ENCODE peak calls at places on chromosomes 2 and 18, in nine cellular contexts. G, P, L, S, H, Z, N, V and X are unnamed samples.

GRCh38 chr2:74491671-74492544 is 7.5 kb downstream of the LBX2 start:
- DNase-seq in L (peak; percentile 28), V (no peak), Z (no peak), S (no peak), G (no peak), P (no peak), N (no peak), H (peak; percentile 85), X (no peak)

GRCh38 chr2:17593841-17594482 is 53.5 kb downstream of the VSNL1 start:
- DNase-seq in P (no peak), S (no peak), N (no peak), L (no peak), V (no peak), G (no peak), H (no peak), Z (no peak), X (no peak)

GRCh38 chr18:627211-627610 is 30.2 kb upstream of the TYMS start:
- DNase-seq in H (no peak), G (no peak), N (no peak), P (no peak), Z (no peak), S (no peak), L (no peak), V (no peak), X (no peak)

GRCh38 chr2:128310761-128311160 is 7.9 kb downstream of the HS6ST1 start:
- DNase-seq in N (peak; percentile 19), V (no peak), L (peak; percentile 18), G (peak; percentile 60), P (peak; percentile 3), S (no peak), H (no peak), Z (peak; percentile 45), X (no peak)

GRCh38 chr2:202172439-202173191 is 65.8 kb downstream of the SUMO1 start:
- DNase-seq in H (no peak), G (no peak), N (no peak), V (no peak), L (no peak), Z (no peak), S (no peak), P (no peak), X (no peak)

GRCh38 chr2:224287533-224287932 is 114.4 kb downstream of the FAM124B start:
- DNase-seq in N (no peak), V (no peak), S (no peak), G (no peak), P (no peak), Z (no peak), H (no peak), L (no peak), X (no peak)

GRCh38 chr18:12015697-12016062 is 34.4 kb downstream of the IMPA2 start:
- DNase-seq in P (peak; percentile 72), L (peak; percentile 87), N (no peak), H (peak; percentile 89), V (peak; percentile 73), G (peak; percentile 90), Z (peak; percentile 87), S (no peak), X (no peak)

GRCh38 chr2:16584824-16585546 is 80.6 kb downstream of the CYRIA start:
- DNase-seq in G (no peak), H (no peak), P (no peak), N (no peak), V (no peak), L (no peak), Z (no peak), S (no peak), X (no peak)

GRCh38 chr2:217186565-217187218 is 326.8 kb upstream of the TNP1 start:
- DNase-seq in P (peak; percentile 26), G (peak; percentile 89), H (no peak), V (no peak), S (no peak), L (no peak), Z (peak; percentile 50), N (no peak), X (no peak)

GRCh38 chr2:241799522-241800197 is 9.3 kb upstream of the NEU4 start:
- DNase-seq in Z (peak; percentile 25), V (no peak), N (peak; percentile 27), G (no peak), S (no peak), L (peak; percentile 32), P (no peak), H (no peak), X (no peak)

GRCh38 chr2:236790991-236791390 is 221.4 kb downstream of the ACKR3 start:
- DNase-seq in L (no peak), N (peak; percentile 46), S (no peak), P (no peak), H (no peak), Z (no peak), G (no peak), V (no peak), X (no peak)

GRCh38 chr2:236795176-236795860 is 225.7 kb downstream of the ACKR3 start:
- DNase-seq in G (no peak), Z (no peak), L (no peak), V (no peak), N (no peak), H (no peak), S (no peak), P (no peak), X (no peak)

GRCh38 chr2:236794074-236794473 is 224.4 kb downstream of the ACKR3 start:
- DNase-seq in S (no peak), L (no peak), G (no peak), V (no peak), Z (no peak), P (no peak), N (no peak), H (no peak), X (no peak)

GRCh38 chr2:236794558-236794957 is 224.9 kb downstream of the ACKR3 start:
- DNase-seq in S (no peak), N (no peak), H (no peak), Z (no peak), P (no peak), L (no peak), V (no peak), G (no peak), X (no peak)

DNA sequence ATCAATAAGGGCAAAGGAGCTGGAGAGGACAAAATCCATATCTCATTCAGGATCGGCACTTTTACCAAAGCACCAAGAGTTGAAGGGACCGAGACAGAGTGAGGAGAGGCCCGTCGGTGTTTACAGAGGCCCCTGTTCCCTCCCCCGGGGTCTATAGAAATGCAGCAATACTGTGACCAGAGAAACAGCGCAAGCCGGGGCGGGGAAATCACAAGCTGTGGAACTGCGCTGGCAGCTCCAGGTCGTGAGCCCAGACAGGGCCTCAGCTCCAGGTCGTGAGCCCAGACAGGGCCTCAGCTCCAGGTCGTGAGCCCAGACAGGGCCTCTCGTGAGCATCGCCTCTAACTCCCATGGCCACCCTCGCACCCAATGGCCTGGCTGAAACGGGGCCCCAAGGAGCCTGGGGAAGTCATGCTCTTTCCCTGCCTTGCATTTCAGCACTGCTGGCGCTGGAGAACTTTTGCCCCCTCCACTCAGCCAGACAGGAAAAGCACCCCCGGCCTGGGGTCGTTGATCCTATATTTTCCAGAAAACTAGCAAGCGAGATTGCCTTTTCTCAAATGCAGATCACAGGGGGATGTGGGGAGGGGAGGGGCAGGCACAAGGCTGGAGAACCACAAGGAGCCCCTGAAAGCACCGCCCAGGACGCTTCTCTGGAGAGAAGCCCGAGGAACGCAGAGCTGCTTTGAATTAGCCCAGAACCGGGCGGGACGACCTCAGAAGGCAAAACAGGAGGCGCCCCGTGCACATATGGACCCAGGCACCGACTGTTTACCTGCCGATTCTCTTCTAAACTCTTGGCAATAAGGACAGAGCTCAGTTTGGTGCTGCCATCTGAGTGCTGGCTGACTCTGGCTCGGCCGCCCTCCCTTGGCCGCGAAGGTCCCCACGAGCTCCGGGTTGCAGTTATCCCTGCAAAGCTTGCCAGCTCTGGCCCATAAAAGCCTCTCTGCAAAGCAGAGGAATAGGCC is 223.7 kb downstream of the ACKR3 start:
- DNase-seq in G (no peak), L (no peak), Z (no peak), P (no peak), S (no peak), V (no peak), H (no peak), N (no peak), X (no peak)
- H3K27ac ChIP-seq in G (no peak overlapping the region), L (no peak overlapping the region), Z (no peak overlapping the region), P (no peak overlapping the region), S (no peak overlapping the region), V (no peak overlapping the region), H (no peak overlapping the region), N (no peak overlapping the region), X (no peak overlapping the region)

DNA sequence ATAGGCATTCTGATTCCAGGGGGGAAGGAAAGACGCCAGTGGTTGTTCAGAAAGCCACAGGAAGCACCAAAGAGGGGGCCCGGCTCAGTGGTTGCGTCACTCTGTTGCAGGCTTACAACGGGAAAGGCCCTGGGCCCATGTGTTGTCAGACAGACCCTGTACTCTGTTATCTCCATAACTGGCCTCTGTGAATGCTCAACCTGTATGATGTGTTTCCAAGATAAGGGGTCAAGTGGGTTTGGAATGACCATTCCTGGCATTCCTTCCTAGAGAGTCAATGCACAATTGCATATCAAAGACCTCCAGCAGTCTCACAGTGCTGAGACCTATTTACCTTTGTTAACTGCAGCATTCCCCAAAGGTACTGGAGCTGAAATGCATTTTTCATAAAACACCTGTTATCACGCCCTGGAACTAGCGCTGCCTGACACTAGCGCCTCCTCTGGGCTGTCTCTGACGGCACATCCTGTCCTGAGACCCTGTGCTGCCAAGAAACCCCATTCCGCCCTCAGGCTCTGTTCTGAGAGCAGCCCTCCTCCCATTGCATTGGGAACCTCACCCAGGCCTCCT is 13.2 kb upstream of the LRRFIP1 start:
- DNase-seq in Z (no peak), L (no peak), H (no peak), P (no peak), N (no peak), S (no peak), G (no peak), V (no peak), X (no peak)
- H3K27ac ChIP-seq in Z (no peak overlapping the region), L (peak overlapping the region; percentile 56), H (no peak overlapping the region), P (no peak overlapping the region), N (peak overlapping the region; percentile 96), S (no peak overlapping the region), G (peak overlapping the region; percentile 87), V (peak overlapping the region; percentile 16), X (no peak overlapping the region)

GRCh38 chr2:6923319-6923718 is 6.1 kb downstream of the RNF144A start:
- DNase-seq in Z (peak; percentile 65), H (no peak), L (no peak), N (no peak), G (no peak), P (no peak), S (no peak), V (peak; percentile 47), X (no peak)
- H3K27ac ChIP-seq in Z (no peak overlapping the region), H (no peak overlapping the region), L (no peak overlapping the region), N (no peak overlapping the region), G (no peak overlapping the region), P (no peak overlapping the region), S (no peak overlapping the region), V (no peak overlapping the region), X (peak overlapping the region; percentile 60)

DNA sequence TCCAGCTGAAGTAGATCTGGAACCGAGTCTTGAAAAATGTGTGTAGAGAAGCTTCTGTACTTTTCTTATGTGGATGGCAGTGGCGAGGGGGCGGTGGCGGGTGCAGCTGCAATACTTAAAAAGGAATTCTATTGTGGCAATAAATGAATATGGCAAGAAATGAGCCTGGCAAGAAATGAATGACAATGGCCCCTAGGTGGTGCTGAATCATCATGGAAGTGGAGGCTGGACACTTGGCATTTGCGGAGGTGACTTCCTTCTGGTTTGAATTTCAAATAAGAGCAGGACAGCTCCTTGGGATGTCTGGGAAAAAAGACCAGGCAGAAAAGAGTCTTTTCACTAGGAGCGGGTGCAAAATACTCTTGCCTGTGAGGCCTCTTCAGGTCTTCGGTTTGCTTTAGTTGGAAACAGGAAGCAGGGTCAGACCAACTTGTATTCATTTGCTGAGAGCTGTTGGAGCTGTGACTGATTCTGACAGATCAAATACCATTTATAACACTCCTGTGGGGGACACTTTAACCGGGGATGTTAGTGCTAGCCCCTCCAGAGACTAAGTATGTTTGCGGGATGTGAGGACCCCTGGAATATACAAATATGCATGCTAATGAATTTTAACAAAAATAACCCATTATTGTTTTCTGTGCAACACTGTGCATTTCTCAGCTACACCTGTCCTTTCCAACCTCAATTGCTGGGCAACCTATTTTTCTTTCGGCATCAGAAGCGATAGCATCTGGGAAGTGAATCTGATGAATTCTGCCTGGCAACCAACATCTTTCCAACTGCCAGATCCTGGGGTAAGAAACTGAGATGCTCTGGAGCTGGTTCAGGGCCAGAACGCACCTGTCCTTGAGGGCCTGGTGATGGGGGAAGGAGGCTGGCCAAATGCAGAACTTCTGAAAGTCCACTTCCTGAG is 35.4 kb downstream of the FASTKD2 start:
- DNase-seq in H (no peak), G (peak; percentile 83), P (peak; percentile 31), S (peak; percentile 58), N (peak; percentile 52), V (peak; percentile 21), Z (peak; percentile 57), L (peak; percentile 50), X (peak; percentile 49)
- H3K27ac ChIP-seq in H (no peak overlapping the region), G (no peak overlapping the region), P (no peak overlapping the region), S (no peak overlapping the region), N (no peak overlapping the region), V (no peak overlapping the region), Z (no peak overlapping the region), L (no peak overlapping the region), X (no peak overlapping the region)